ENCODE peak calls at places on chromosomes 3 and 15, in four cellular contexts. Q is brain microvascular endothelial cell, J is ecto neural progenitor cell, E is NCI-H1092 treated with DMSO at 0.1 percent for 48 hours. B is an unnamed sample.

GRCh38 chr3:69806735-69807438 is 67.6 kb downstream of the MITF start:
- DNase-seq in Q (peak; percentile 45), J (no peak), E (no peak), B (no peak)

GRCh38 chr3:11230125-11230524 is 42.1 kb upstream of the ATG7 start:
- DNase-seq in Q (no peak), J (no peak), E (no peak), B (no peak)

GRCh38 chr3:188179006-188179966 is 25.3 kb downstream of the LPP start:
- DNase-seq in Q (no peak), J (no peak), E (peak; percentile 59), B (no peak)

GRCh38 chr3:177679568-177680441 is 482.5 kb upstream of the TBL1XR1 start:
- DNase-seq in Q (peak; percentile 58), J (no peak), E (no peak), B (no peak)

GRCh38 chr3:41050149-41050548 is 149.2 kb upstream of the CTNNB1 start:
- DNase-seq in Q (no peak), J (no peak), E (no peak), B (no peak)

GRCh38 chr3:125990253-125990970 is 21.4 kb downstream of the ROPN1B start:
- DNase-seq in Q (peak; percentile 92), J (peak; percentile 92), E (no peak), B (peak; percentile 82)

GRCh38 chr15:70140543-70141375 is 43.0 kb upstream of the TLE3 start:
- DNase-seq in Q (peak; percentile 66), J (no peak), E (no peak), B (no peak)

GRCh38 chr3:15726881-15727280 is 70.9 kb downstream of the ANKRD28 start:
- DNase-seq in Q (no peak), J (no peak), E (no peak), B (no peak)

GRCh38 chr3:151226825-151227224 is 23.8 kb upstream of the GPR171 start:
- DNase-seq in Q (no peak), J (no peak), E (no peak), B (no peak)

GRCh38 chr3:55143928-55144671 is 216.2 kb upstream of the LRTM1 start:
- DNase-seq in Q (peak; percentile 73), J (no peak), E (no peak), B (no peak)

GRCh38 chr15:66730168-66731014 is 28.4 kb downstream of the SMAD6 start:
- DNase-seq in Q (peak; percentile 54), J (no peak), E (no peak), B (no peak)

GRCh38 chr15:36844453-36845094 is 255.8 kb downstream of the MEIS2 start:
- DNase-seq in Q (no peak), J (no peak), E (peak; percentile 38), B (no peak)

GRCh38 chr3:102233881-102234280 is 200.9 kb upstream of the ZPLD1 start:
- DNase-seq in Q (no peak), J (no peak), E (no peak), B (no peak)

GRCh38 chr3:99952306-99952705 is 134.6 kb downstream of the CMSS1 start:
- DNase-seq in Q (peak; percentile 60), J (no peak), E (no peak), B (no peak)

GRCh38 chr3:196186661-196187573 is 24.3 kb downstream of the ZDHHC19 start:
- DNase-seq in Q (no peak), J (peak; percentile 84), E (peak; percentile 85), B (peak; percentile 85)

GRCh38 chr3:64311424-64311920 is 86.2 kb upstream of the PRICKLE2 start:
- DNase-seq in Q (no peak), J (no peak), E (no peak), B (no peak)